ENCODE peak calls at places on chromosomes 16 and 17, in six cellular contexts. U is left lung, J is lung, O is heart left ventricle, W is mesendoderm, E is endothelial cell of umbilical vein. X is an unnamed sample.

GRCh38 chr16:23124315-23124714 is 24.9 kb downstream of the USP31 start:
- DNase-seq in U (no peak), J (no peak), O (no peak), W (no peak), E (peak), X (peak)

GRCh38 chr16:83886199-83886971 is 12.5 kb upstream of the MLYCD start:
- DNase-seq in U (no peak), J (no peak), O (no peak), W (no peak), E (no peak), X (no peak)

GRCh38 chr16:3266873-3267537 is 10.6 kb upstream of the MEFV start:
- DNase-seq in U (no peak), J (no peak), O (no peak), W (peak), E (peak), X (peak)

GRCh38 chr17:28173071-28173561 is 130.6 kb downstream of the NLK start:
- DNase-seq in U (no peak), J (no peak), O (no peak), W (peak), E (peak), X (no peak)

GRCh38 chr16:86953631-86954465 is 363.3 kb downstream of the C16orf95 start:
- DNase-seq in U (no peak), J (no peak), O (no peak), W (peak), E (no peak), X (no peak)

GRCh38 chr17:1043601-1044251 is 46.8 kb downstream of the TIMM22 start:
- DNase-seq in U (peak), J (no peak), O (peak), W (peak), E (peak), X (no peak)

GRCh38 chr17:49573510-49574282 is 2.0 kb upstream of the NXPH3 start:
- DNase-seq in U (no peak), J (no peak), O (no peak), W (no peak), E (no peak), X (no peak)

GRCh38 chr17:32276217-32276616 is 10.6 kb downstream of the RHBDL3 start:
- DNase-seq in U (no peak), J (no peak), O (no peak), W (no peak), E (no peak), X (no peak)

GRCh38 chr16:58500329-58501241 is 642 bp downstream of the NDRG4 start:
- DNase-seq in U (no peak), J (no peak), O (no peak), W (peak), E (no peak), X (no peak)

GRCh38 chr17:36850794-36851193 is 86.5 kb upstream of the LHX1 start:
- DNase-seq in U (no peak), J (no peak), O (no peak), W (peak), E (peak), X (peak)

GRCh38 chr16:70391881-70392481 is 45.3 kb downstream of the DDX19A start:
- DNase-seq in U (no peak), J (no peak), O (no peak), W (no peak), E (no peak), X (peak)

GRCh38 chr17:76199466-76199865 is 40.8 kb downstream of the RNF157 start:
- DNase-seq in U (no peak), J (no peak), O (no peak), W (no peak), E (no peak), X (no peak)

GRCh38 chr17:50127661-50128361 is 2.1 kb downstream of the SAMD14 start:
- DNase-seq in U (no peak), J (no peak), O (no peak), W (peak), E (peak), X (peak)

GRCh38 chr17:57898487-57899311 is 48.9 kb upstream of the MRPS23 start:
- DNase-seq in U (peak), J (peak), O (peak), W (peak), E (no peak), X (no peak)

GRCh38 chr16:49337814-49338350 is 35.7 kb upstream of the C16orf78 start:
- DNase-seq in U (no peak), J (no peak), O (no peak), W (peak), E (no peak), X (no peak)

DNA sequence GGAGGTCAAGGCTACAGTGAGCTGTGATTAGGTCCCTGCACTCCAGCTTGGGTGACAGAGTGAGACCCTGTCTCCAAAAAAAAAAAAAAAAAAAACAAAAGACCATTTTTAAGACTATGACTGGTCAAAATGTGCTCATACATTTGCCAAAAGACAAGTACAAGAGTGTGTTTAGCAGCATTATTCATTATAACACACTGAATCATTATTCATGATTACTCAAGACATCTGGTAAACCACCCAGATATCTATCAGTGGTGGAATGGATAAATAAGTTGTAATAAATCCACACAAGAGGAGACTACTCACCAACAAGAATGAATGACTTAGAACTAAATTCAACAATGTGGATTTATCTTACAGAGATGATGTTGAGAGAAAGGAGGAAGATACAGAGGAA is 716.3 kb downstream of the MAF start:
- DNase-seq in U (no peak), J (no peak), O (no peak), W (no peak), E (no peak), X (no peak)
- H3K4me3 ChIP-seq in U (no peak), J (no peak), O (no peak), W (no peak), E (no peak), X (no peak)

GRCh38 chr16:11493531-11493929 is 93.2 kb downstream of the LITAF start:
- DNase-seq in U (no peak), J (no peak), O (no peak), W (peak), E (no peak), X (no peak)

GRCh38 chr16:11494433-11494832 is 92.3 kb downstream of the LITAF start:
- DNase-seq in U (no peak), J (no peak), O (no peak), W (peak), E (no peak), X (no peak)

GRCh38 chr16:11494029-11494428 is 92.7 kb downstream of the LITAF start:
- DNase-seq in U (no peak), J (no peak), O (no peak), W (no peak), E (no peak), X (no peak)

GRCh38 chr16:11491524-11491923 is 95.2 kb downstream of the LITAF start:
- DNase-seq in U (no peak), J (no peak), O (no peak), W (no peak), E (no peak), X (no peak)

GRCh38 chr16:11492808-11493530 is 93.8 kb downstream of the LITAF start:
- DNase-seq in U (no peak), J (no peak), O (no peak), W (no peak), E (no peak), X (no peak)
- H3K4me3 ChIP-seq in U (no peak), J (no peak), O (no peak), W (peak), E (no peak), X (no peak)

GRCh38 chr17:79790805-79791353 is 6.0 kb downstream of the CBX8 start:
- DNase-seq in U (no peak), J (no peak), O (no peak), W (no peak), E (no peak), X (no peak)

GRCh38 chr17:79793924-79794304 is 3.0 kb downstream of the CBX8 start:
- DNase-seq in U (peak), J (no peak), O (no peak), W (peak), E (peak), X (no peak)

GRCh38 chr17:79791354-79792123 is 5.3 kb downstream of the CBX8 start:
- DNase-seq in U (peak), J (no peak), O (no peak), W (peak), E (no peak), X (no peak)

GRCh38 chr17:79792984-79793923 is 3.6 kb downstream of the CBX8 start:
- DNase-seq in U (peak), J (no peak), O (no peak), W (peak), E (no peak), X (no peak)

GRCh38 chr17:79792371-79792871 is 4.5 kb downstream of the CBX8 start:
- DNase-seq in U (no peak), J (no peak), O (no peak), W (peak), E (no peak), X (no peak)
- H3K4me3 ChIP-seq in U (no peak), J (no peak), O (no peak), W (no peak), E (no peak), X (no peak)

GRCh38 chr17:78925662-78926555 is 722 bp upstream of the TIMP2 start:
- DNase-seq in U (peak), J (peak), O (peak), W (peak), E (peak), X (no peak)
- H3K4me3 ChIP-seq in U (peak), J (no peak), O (peak), W (peak), E (no peak), X (no peak)

GRCh38 chr17:65523411-65523810 is 38.0 kb downstream of the AXIN2 start:
- DNase-seq in U (no peak), J (no peak), O (no peak), W (no peak), E (no peak), X (no peak)
- H3K4me3 ChIP-seq in U (no peak), J (no peak), O (no peak), W (no peak), E (no peak), X (no peak)

DNA sequence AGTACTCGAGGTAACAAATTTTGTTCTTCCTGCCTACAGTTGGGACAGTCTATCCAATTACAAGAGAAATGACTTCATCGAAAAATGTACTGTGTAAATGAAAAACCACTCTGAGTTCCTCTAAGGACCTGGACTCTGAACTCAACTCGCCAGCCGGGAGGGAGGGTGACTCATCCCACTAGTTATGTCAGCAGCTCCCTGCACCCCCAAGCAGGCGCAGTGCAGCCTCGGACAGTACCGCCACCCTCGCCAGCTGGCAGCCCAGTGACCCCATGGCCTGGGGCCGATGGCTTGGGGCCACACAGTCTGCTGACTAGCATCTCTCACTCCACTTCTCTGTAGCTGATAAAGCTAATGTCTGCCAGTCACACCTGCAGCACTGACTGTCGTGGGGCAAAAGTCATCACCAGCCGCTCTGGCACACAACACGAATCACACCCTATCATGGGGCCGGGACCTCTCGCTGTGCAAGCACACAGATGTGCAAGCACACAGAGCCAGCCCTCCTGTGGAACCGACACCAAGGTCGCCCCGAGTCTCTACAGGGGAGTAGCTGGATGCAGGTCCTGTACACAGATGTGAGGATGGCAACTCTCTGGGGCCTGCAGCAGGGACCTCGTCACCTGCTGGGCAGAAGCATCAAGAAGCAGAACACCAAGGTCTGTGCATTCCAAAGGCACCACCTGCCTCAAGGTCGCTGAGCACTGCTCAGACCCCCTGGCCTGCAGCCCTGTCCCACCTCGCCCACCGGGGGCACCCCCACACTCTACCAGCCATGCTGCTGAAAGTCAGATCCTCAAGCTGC is 5.7 kb downstream of the CSNK1D start:
- DNase-seq in U (peak), J (peak), O (peak), W (no peak), E (peak), X (peak)
- H3K4me3 ChIP-seq in U (peak), J (no peak), O (no peak), W (no peak), E (no peak), X (peak)

GRCh38 chr17:17204635-17205231 is 1.4 kb downstream of the PLD6 start:
- DNase-seq in U (peak), J (no peak), O (no peak), W (no peak), E (no peak), X (no peak)

GRCh38 chr17:17206913-17207368 is 808 bp upstream of the PLD6 start:
- DNase-seq in U (peak), J (no peak), O (no peak), W (peak), E (no peak), X (no peak)

GRCh38 chr17:17204041-17204591 is 2.0 kb downstream of the PLD6 start:
- DNase-seq in U (peak), J (no peak), O (no peak), W (no peak), E (no peak), X (no peak)

GRCh38 chr17:17206149-17206912 is at the start of gene PLD6:
- DNase-seq in U (peak), J (peak), O (peak), W (no peak), E (peak), X (peak)

DNA sequence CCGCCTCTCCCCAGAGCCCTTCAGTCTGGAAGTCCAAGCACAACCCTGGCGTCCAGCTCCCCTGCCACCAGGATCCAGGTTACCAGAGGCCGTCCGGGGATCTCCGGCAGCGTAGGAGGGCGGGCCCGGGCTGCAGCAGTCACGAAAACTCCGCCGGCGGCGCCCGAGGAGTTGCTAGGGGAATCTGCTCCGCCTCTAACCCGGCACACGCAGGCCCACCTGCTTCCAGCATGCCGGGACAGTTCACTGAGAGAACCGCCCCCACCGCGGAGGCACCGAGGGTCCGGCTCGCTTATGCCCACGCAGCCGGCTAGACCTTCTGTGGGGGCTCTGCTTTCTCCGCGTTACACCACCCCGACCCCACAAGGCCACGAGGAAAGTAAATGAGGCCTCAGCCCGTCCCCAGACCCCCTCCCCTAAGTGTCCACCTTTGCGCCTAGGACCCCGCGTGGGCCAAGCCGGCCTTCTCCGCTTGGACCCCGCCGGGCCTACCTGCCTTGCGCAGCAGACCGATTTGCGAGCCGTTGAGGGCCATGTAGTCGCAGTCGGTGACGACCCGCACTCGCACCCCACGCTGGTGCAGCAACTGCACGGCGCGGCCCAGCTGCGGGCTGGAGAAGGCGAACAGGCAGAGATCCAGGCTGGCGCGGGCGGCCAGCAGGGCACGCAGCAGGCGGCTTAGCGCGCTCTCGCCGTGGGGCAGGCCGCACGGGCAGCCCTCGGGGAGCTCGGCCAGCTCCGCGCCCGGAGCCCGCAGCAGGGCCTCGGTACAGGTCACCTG is 575 bp downstream of the PLD6 start:
- DNase-seq in U (peak), J (peak), O (peak), W (no peak), E (peak), X (peak)
- H3K4me3 ChIP-seq in U (peak), J (peak), O (peak), W (no peak), E (peak), X (peak)

GRCh38 chr16:51149721-51150158 is 1.3 kb downstream of the SALL1 start:
- DNase-seq in U (peak), J (no peak), O (no peak), W (no peak), E (no peak), X (no peak)

GRCh38 chr16:51148674-51149228 is 2.3 kb downstream of the SALL1 start:
- DNase-seq in U (no peak), J (no peak), O (no peak), W (no peak), E (no peak), X (no peak)

GRCh38 chr16:51147776-51148673 is 3.0 kb downstream of the SALL1 start:
- DNase-seq in U (no peak), J (no peak), O (no peak), W (no peak), E (no peak), X (no peak)

GRCh38 chr16:51150159-51150893 is 744 bp downstream of the SALL1 start:
- DNase-seq in U (peak), J (no peak), O (no peak), W (no peak), E (no peak), X (no peak)

DNA sequence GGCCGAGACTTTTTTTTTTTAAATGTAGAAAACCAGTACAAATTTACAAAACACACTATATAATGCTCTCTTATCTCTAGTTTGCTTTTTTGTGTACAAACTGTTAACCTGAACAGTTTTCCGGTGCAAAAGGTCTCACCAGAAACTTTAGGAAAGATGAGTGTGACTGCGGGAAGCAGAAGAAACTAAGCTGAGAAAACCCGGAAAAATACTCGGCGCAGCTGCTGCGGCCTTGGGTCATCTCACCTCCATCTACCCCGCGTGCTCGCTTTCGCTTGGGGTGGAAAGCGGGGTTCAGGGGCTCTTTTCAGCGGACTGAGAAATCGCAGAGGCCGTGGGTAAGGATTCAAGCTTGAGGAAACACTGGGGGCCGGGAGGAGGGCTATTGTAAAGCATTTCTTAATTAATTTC is 1.8 kb downstream of the SALL1 start:
- DNase-seq in U (no peak), J (no peak), O (no peak), W (no peak), E (no peak), X (no peak)
- H3K4me3 ChIP-seq in U (no peak), J (no peak), O (no peak), W (peak), E (no peak), X (no peak)

X was measured in epithelial cell of esophagus.